ENCODE peak calls at places on chromosomes 1 and 21, in six cellular contexts. S, F, M, K, I and U are unnamed samples.

GRCh38 chr1:88956003-88956402 is 36.4 kb downstream of the KYAT3 start:
- DNase-seq in I (no peak), K (no peak), S (no peak), M (no peak), F (no peak), U (no peak)

GRCh38 chr1:78619803-78620579 is at the start of gene IFI44L:
- DNase-seq in S (no peak), I (peak; percentile 89), M (no peak), K (no peak), F (no peak), U (no peak)

GRCh38 chr1:206684478-206685255 is at the start of gene MAPKAPK2:
- DNase-seq in M (no peak), S (peak; percentile 68), F (peak; percentile 87), K (no peak), I (no peak), U (peak; percentile 82)

GRCh38 chr1:23556661-23557470 is 2.4 kb downstream of the ID3 start:
- DNase-seq in S (no peak), K (no peak), M (peak; percentile 75), I (no peak), F (no peak), U (peak; percentile 37)

GRCh38 chr1:203327684-203328457 is 22.6 kb downstream of the BTG2 start:
- DNase-seq in F (peak; percentile 78), M (no peak), K (no peak), I (no peak), S (no peak), U (no peak)

GRCh38 chr1:53328490-53329182 is 766 bp upstream of the LRP8 start:
- DNase-seq in S (peak; percentile 60), I (no peak), M (no peak), K (no peak), F (no peak), U (peak; percentile 74)

GRCh38 chr1:4702927-4703326 is 48.5 kb downstream of the AJAP1 start:
- DNase-seq in M (no peak), K (no peak), F (no peak), S (no peak), I (no peak), U (no peak)

GRCh38 chr1:11518791-11519628 is 40.1 kb downstream of the DISP3 start:
- DNase-seq in K (no peak), M (no peak), F (no peak), I (no peak), S (peak; percentile 8), U (no peak)

GRCh38 chr1:240244968-240245628 is 153.4 kb downstream of the FMN2 start:
- DNase-seq in F (no peak), S (no peak), K (no peak), I (no peak), M (no peak), U (no peak)

GRCh38 chr1:179589524-179589923 is 2.1 kb upstream of the TDRD5 start:
- DNase-seq in K (no peak), S (no peak), F (no peak), M (no peak), I (no peak), U (no peak)

GRCh38 chr21:46436586-46436985 is 22.1 kb upstream of the DIP2A start:
- DNase-seq in S (no peak), F (no peak), I (no peak), M (no peak), K (no peak), U (no peak)

GRCh38 chr21:42787613-42788012 is 91.7 kb downstream of the WDR4 start:
- DNase-seq in K (no peak), M (no peak), S (no peak), F (no peak), I (no peak), U (no peak)

GRCh38 chr1:15742339-15742801 is at the start of gene TMEM82:
- DNase-seq in K (no peak), F (no peak), I (no peak), M (no peak), S (peak; percentile 49), U (peak; percentile 57)

GRCh38 chr21:20396798-20397197 is 601.4 kb upstream of the NCAM2 start:
- DNase-seq in F (no peak), I (no peak), K (no peak), M (no peak), S (no peak), U (no peak)

GRCh38 chr21:25561668-25562641 is 45.3 kb downstream of the MRPL39 start:
- DNase-seq in S (peak; percentile 74), M (no peak), F (no peak), I (peak; percentile 66), K (no peak), U (peak; percentile 83)

GRCh38 chr1:15919316-15919715 is 56.6 kb downstream of the ZBTB17 start:
- DNase-seq in I (peak; percentile 70), K (no peak), F (no peak), S (no peak), M (no peak), U (no peak)

GRCh38 chr21:45562401-45562800 is 20.2 kb upstream of the SLC19A1 start:
- DNase-seq in K (no peak), F (no peak), S (no peak), M (no peak), I (no peak), U (no peak)

GRCh38 chr1:6475381-6476133 is 9.6 kb upstream of the TNFRSF25 start:
- DNase-seq in K (no peak), M (no peak), S (peak; percentile 80), I (no peak), F (peak; percentile 82), U (peak; percentile 77)

GRCh38 chr1:110214454-110215404 is 4.6 kb downstream of the KCNC4 start:
- DNase-seq in S (no peak), F (no peak), K (no peak), M (peak; percentile 19), I (no peak), U (no peak)

GRCh38 chr1:54774820-54775498 is 10.6 kb upstream of the PARS2 start:
- DNase-seq in K (peak; percentile 49), F (peak; percentile 74), I (no peak), M (peak; percentile 21), S (peak; percentile 84), U (peak; percentile 95)

GRCh38 chr1:212635141-212635601 is 26.6 kb downstream of the ATF3 start:
- DNase-seq in M (no peak), K (no peak), S (no peak), F (no peak), I (peak; percentile 13), U (no peak)

GRCh38 chr1:58082596-58082995 is 463.9 kb downstream of the OMA1 start:
- DNase-seq in M (no peak), F (no peak), K (no peak), S (no peak), I (no peak), U (no peak)

GRCh38 chr1:1182491-1183220 is 9.0 kb downstream of the TTLL10 start:
- DNase-seq in K (no peak), I (no peak), S (peak; percentile 23), M (no peak), F (no peak), U (peak; percentile 22)

GRCh38 chr1:234779160-234779538 is 169.2 kb upstream of the IRF2BP2 start:
- DNase-seq in F (no peak), M (no peak), K (no peak), S (no peak), I (no peak), U (no peak)

GRCh38 chr1:234781241-234782056 is 171.5 kb upstream of the IRF2BP2 start:
- DNase-seq in S (no peak), F (peak; percentile 67), M (peak; percentile 57), K (no peak), I (no peak), U (peak; percentile 45)

GRCh38 chr1:234780112-234780511 is 170.1 kb upstream of the IRF2BP2 start:
- DNase-seq in I (no peak), M (no peak), F (no peak), K (no peak), S (no peak), U (no peak)

GRCh38 chr1:234782057-234782800 is 172.3 kb upstream of the IRF2BP2 start:
- DNase-seq in I (no peak), M (no peak), S (no peak), F (no peak), K (no peak), U (no peak)

GRCh38 chr1:234780531-234781162 is 170.7 kb upstream of the IRF2BP2 start:
- DNase-seq in M (no peak), F (peak; percentile 21), S (peak; percentile 50), I (no peak), K (no peak), U (peak; percentile 43)
- TF ChIP-seq CREB1 in M (no peak), F (no peak), S (no peak), I (no peak), K (no peak), U (no peak)

DNA sequence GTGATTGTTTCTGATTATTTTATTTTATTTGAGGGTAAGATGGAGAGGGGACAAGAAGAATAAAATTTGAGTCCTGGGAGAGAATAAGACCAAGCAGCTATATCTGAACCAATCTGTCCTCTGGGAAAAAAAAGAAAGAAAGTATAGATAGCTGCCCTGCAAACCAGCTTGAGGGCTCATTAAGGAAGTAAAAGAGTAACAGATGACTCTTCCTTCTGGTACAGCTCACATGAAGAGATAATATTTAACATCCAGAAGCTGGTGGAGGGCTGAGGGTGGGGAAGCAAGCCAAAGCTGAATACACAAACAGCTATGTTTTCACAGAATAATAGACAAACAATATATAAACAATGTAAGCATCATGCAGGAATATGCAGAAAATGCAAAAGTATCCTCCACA is 47.0 kb upstream of the RASAL2 start:
- DNase-seq in M (no peak), S (no peak), I (no peak), K (no peak), F (no peak), U (no peak)
- TF ChIP-seq CREB1 in M (no peak), S (no peak), I (no peak), K (no peak), F (no peak), U (no peak)

GRCh38 chr1:227723474-227723873 is 11.6 kb downstream of the JMJD4 start:
- DNase-seq in K (no peak), M (no peak), F (no peak), S (no peak), I (no peak), U (no peak)
- TF ChIP-seq CREB1 in K (no peak), M (no peak), F (no peak), S (no peak), I (no peak), U (no peak)

GRCh38 chr1:154730986-154731489 is 123.1 kb upstream of the ADAR start:
- DNase-seq in S (no peak), K (no peak), F (no peak), M (no peak), I (no peak), U (peak; percentile 26)

GRCh38 chr1:154729031-154729442 is 121.1 kb upstream of the ADAR start:
- DNase-seq in F (peak; percentile 25), M (peak; percentile 6), S (no peak), I (no peak), K (no peak), U (no peak)

GRCh38 chr1:154727409-154727808 is 119.4 kb upstream of the ADAR start:
- DNase-seq in M (no peak), S (no peak), K (no peak), I (peak; percentile 35), F (no peak), U (no peak)

GRCh38 chr1:154729598-154729997 is 121.6 kb upstream of the ADAR start:
- DNase-seq in S (no peak), F (no peak), K (no peak), I (no peak), M (no peak), U (no peak)

DNA sequence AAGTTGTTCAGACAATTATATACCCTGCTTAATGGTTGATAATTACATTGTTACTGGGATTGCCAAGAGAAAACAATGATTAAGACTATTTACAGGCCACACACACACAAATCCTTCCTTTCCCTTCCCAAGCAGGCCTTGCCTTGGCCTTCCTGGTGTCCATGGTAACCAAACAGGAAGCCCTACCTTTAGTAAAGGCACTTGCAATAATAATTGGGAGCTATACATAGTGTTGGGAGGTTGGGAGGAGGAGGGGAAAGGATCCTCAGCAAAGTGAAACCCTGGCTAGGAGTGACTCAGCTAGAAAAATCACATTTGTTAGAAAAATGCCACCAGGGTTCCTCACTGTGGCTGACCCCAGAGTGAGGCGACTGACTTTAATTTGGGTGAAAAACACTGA is 122.3 kb upstream of the ADAR start:
- DNase-seq in M (no peak), S (no peak), F (no peak), K (no peak), I (no peak), U (peak; percentile 76)
- TF ChIP-seq CREB1 in M (no peak), S (no peak), F (no peak), K (no peak), I (no peak), U (no peak)